ENCODE peak calls at places on chromosomes 1 and 21, in six cellular contexts. One of them, this sample, is unnamed.

GRCh38 chr1:173161510-173162221 is 45.5 kb downstream of the TNFSF4 start:
- DNase-seq in cardiac fibroblast: peak; percentile 84
- DNase-seq in left ventricle myocardium inferior: no peak
- DNase-seq in endodermal cell: no peak
- DNase-seq in stomach: no peak
- DNase-seq in ovary: no peak
- DNase-seq in this sample: no peak

GRCh38 chr1:94069649-94070285 is 51.2 kb downstream of the ABCA4 start:
- DNase-seq in ovary: no peak
- DNase-seq in left ventricle myocardium inferior: no peak
- DNase-seq in endodermal cell: no peak
- DNase-seq in stomach: no peak
- DNase-seq in cardiac fibroblast: peak; percentile 62
- DNase-seq in this sample: no peak

GRCh38 chr1:180636138-180636537 is 4.3 kb downstream of the XPR1 start:
- DNase-seq in stomach: no peak
- DNase-seq in cardiac fibroblast: peak; percentile 46
- DNase-seq in left ventricle myocardium inferior: no peak
- DNase-seq in endodermal cell: no peak
- DNase-seq in ovary: no peak
- DNase-seq in this sample: no peak

GRCh38 chr1:195608883-195609282 is 999.4 kb downstream of the KCNT2 start:
- DNase-seq in stomach: no peak
- DNase-seq in endodermal cell: no peak
- DNase-seq in cardiac fibroblast: no peak
- DNase-seq in left ventricle myocardium inferior: no peak
- DNase-seq in ovary: no peak
- DNase-seq in this sample: no peak

GRCh38 chr1:74502858-74503257 is 9.6 kb downstream of the LRRC53 start:
- DNase-seq in ovary: no peak
- DNase-seq in stomach: no peak
- DNase-seq in left ventricle myocardium inferior: no peak
- DNase-seq in cardiac fibroblast: no peak
- DNase-seq in endodermal cell: no peak
- DNase-seq in this sample: no peak

GRCh38 chr1:179169616-179170467 is 59.6 kb downstream of the ABL2 start:
- DNase-seq in stomach: no peak
- DNase-seq in ovary: no peak
- DNase-seq in cardiac fibroblast: peak; percentile 86
- DNase-seq in endodermal cell: no peak
- DNase-seq in left ventricle myocardium inferior: no peak
- DNase-seq in this sample: no peak

GRCh38 chr1:76625887-76626286 is 241.4 kb upstream of the ST6GALNAC5 start:
- DNase-seq in ovary: no peak
- DNase-seq in cardiac fibroblast: no peak
- DNase-seq in endodermal cell: no peak
- DNase-seq in left ventricle myocardium inferior: no peak
- DNase-seq in stomach: no peak
- DNase-seq in this sample: no peak

GRCh38 chr1:10637400-10637799 is 159.0 kb downstream of the CASZ1 start:
- DNase-seq in left ventricle myocardium inferior: no peak
- DNase-seq in ovary: no peak
- DNase-seq in endodermal cell: no peak
- DNase-seq in cardiac fibroblast: no peak
- DNase-seq in stomach: no peak
- DNase-seq in this sample: no peak

GRCh38 chr1:62184291-62184690 is 10.4 kb upstream of the L1TD1 start:
- DNase-seq in ovary: no peak
- DNase-seq in cardiac fibroblast: no peak
- DNase-seq in left ventricle myocardium inferior: no peak
- DNase-seq in endodermal cell: peak; percentile 33
- DNase-seq in stomach: no peak
- DNase-seq in this sample: no peak

DNA sequence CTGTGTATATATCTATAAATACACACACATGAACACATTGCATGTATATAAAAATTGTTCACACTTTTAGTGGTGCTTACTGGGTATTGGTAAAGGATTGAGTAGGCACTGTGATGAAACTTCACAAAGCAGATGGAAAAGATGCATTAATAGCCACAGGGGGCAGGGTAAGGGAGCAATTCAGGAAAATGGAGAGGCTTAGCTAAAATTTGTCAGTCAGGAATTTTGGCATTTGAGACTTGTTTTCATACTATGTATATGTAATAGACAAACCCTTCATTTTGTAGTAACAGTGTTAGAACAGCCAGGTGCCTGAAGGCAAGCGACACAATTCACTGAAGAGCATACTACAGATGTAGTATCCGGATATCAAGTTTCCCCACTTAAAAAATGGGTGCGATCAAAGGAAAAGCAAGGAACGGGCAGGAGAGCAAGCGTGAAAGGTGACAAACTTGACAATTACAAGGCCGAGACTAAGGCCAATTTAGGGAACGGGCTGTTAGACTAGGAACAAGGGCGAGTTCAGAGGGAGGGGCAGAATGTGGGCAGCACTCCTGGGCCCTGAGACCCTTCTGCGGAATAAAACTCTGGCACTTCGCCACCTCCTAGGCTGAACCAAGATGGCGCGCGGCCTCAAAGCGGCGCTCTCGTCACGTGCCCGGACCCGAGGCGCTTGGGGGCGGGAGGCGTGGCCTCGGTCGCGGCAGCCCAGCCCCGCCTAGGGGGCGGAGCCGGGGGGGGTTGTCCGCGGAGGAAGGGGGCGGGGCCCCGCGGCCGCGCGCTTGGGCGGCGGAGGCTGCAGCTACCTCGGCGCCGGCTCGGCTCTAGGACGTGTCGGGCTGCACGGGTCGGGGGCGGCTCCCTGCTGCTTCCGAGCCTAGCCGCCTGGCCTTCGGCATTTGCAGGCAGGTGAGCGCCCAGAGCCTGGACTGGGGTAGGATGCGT is at the start of gene PPFIA4:
- DNase-seq in cardiac fibroblast: peak; percentile 83
- DNase-seq in stomach: peak; percentile 89
- DNase-seq in left ventricle myocardium inferior: peak; percentile 87
- DNase-seq in endodermal cell: peak; percentile 97
- DNase-seq in ovary: peak; percentile 89
- DNase-seq in this sample: no peak
- TF ChIP-seq CTCF in cardiac fibroblast: no peak
- TF ChIP-seq CTCF in stomach: no peak
- TF ChIP-seq CTCF in left ventricle myocardium inferior: no peak
- TF ChIP-seq CTCF in endodermal cell: no peak
- TF ChIP-seq CTCF in ovary: no peak
- TF ChIP-seq CTCF in this sample: no peak

DNA sequence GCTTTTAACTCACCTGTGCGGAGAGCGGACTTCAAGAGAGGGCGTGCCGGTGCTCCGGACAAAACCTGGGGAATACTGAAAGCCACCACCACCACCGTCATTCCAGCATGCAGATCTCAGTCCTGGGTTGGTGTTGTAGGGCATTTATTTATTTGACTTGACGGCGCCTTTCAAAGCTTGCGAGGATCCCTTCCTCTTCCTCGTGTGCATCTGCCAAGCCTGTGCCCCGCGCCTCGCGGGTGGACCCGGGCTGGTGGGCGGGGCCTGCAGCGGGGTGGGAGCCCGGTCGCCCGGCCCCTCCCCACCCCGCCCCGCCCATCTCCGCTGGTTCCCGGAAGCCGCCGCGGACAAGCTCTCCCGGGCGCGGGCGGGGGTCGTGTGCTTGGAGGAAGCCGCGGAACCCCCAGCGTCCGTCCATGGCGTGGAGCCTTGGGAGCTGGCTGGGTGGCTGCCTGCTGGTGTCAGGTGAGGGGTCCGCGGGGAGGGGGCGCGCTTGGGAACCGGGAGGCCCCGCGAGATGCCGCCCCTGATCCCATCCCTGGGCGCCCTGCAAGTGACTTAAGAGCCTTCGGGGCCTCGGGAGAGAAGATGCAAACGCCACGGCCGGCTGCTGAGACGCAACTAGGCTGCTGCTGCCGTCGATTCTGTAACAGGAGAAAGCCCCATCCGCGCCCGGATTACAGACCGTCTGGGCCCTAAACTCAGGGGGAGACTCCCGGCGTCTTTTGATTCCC is at the start of gene IL10RB:
- DNase-seq in left ventricle myocardium inferior: peak; percentile 81
- DNase-seq in cardiac fibroblast: peak; percentile 52
- DNase-seq in ovary: peak; percentile 76
- DNase-seq in stomach: peak; percentile 78
- DNase-seq in endodermal cell: peak; percentile 88
- DNase-seq in this sample: no peak
- TF ChIP-seq CTCF in left ventricle myocardium inferior: no peak
- TF ChIP-seq CTCF in cardiac fibroblast: no peak
- TF ChIP-seq CTCF in ovary: no peak
- TF ChIP-seq CTCF in stomach: no peak
- TF ChIP-seq CTCF in endodermal cell: no peak
- TF ChIP-seq CTCF in this sample: peak; percentile 23

DNA sequence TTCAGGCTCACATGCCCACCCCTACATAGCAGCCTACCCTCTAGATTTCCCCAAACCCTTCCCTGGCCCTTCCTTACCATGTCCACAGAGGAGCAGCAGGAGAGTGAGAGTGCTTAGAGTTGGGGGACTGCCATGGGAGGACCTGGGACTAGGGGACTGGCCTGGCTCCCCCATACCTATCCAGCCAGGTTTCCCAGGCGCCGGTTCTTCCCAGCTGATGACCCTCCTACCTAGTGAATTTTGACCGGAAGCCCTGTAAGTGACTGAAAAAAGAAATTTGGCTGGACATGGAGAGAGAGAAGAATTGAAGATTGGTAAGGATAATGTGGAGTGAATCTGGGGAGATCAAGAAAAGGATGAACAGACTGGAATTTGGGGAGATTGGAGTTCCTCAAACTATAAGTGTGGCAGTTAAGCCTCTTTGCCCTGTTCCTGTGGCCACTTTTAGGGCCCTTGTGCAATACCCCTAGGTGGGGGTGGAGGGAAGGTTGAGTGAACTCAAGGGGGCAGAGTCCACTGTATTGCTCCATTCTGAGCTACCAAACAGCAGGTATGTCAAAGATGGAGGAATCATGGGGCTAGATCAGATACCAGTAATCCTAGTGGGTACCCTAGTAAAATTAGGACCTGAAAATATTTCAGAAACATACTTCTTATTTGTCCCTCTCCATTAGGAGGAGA is 1.3 kb downstream of the HJV start:
- DNase-seq in stomach: no peak
- DNase-seq in ovary: no peak
- DNase-seq in endodermal cell: no peak
- DNase-seq in cardiac fibroblast: no peak
- DNase-seq in left ventricle myocardium inferior: no peak
- DNase-seq in this sample: no peak
- TF ChIP-seq CTCF in stomach: no peak
- TF ChIP-seq CTCF in ovary: no peak
- TF ChIP-seq CTCF in endodermal cell: peak; percentile 13
- TF ChIP-seq CTCF in cardiac fibroblast: no peak
- TF ChIP-seq CTCF in left ventricle myocardium inferior: no peak
- TF ChIP-seq CTCF in this sample: no peak

GRCh38 chr1:46619656-46620055 is 3.0 kb upstream of the MOB3C start:
- DNase-seq in cardiac fibroblast: no peak
- DNase-seq in ovary: no peak
- DNase-seq in left ventricle myocardium inferior: no peak
- DNase-seq in stomach: no peak
- DNase-seq in endodermal cell: no peak
- DNase-seq in this sample: no peak

GRCh38 chr1:46621930-46622329 is 5.3 kb upstream of the MOB3C start:
- DNase-seq in endodermal cell: no peak
- DNase-seq in cardiac fibroblast: peak; percentile 14
- DNase-seq in left ventricle myocardium inferior: no peak
- DNase-seq in ovary: no peak
- DNase-seq in stomach: no peak
- DNase-seq in this sample: no peak

GRCh38 chr1:46618746-46619415 is 2.3 kb upstream of the MOB3C start:
- DNase-seq in ovary: no peak
- DNase-seq in left ventricle myocardium inferior: no peak
- DNase-seq in cardiac fibroblast: no peak
- DNase-seq in stomach: no peak
- DNase-seq in endodermal cell: no peak
- DNase-seq in this sample: no peak

GRCh38 chr1:46623733-46624695 is 7.4 kb upstream of the MOB3C start:
- DNase-seq in cardiac fibroblast: no peak
- DNase-seq in ovary: no peak
- DNase-seq in left ventricle myocardium inferior: no peak
- DNase-seq in stomach: no peak
- DNase-seq in endodermal cell: peak; percentile 78
- DNase-seq in this sample: no peak

DNA sequence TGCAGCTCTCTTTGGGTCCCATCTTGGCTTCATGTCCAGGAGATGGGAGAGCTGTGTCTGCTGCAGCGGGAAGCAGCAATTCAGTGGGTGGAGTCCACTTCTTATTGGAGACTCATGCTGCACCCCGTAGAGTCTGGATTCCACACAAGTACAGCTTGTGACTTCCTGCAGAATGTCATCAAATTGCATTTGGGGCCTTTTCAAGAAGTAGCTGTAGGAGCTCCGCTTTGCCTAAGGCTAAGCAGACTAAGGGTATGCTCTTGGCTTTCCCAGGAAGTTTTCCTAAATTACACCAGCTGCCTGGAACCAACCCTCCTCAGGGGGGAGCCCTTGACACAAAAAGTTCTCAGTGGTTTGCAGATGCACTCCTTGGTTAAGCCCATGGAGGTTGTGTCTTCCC is 5.7 kb upstream of the MOB3C start:
- DNase-seq in cardiac fibroblast: peak; percentile 55
- DNase-seq in left ventricle myocardium inferior: no peak
- DNase-seq in stomach: peak; percentile 56
- DNase-seq in ovary: no peak
- DNase-seq in endodermal cell: peak; percentile 79
- DNase-seq in this sample: no peak
- TF ChIP-seq CTCF in cardiac fibroblast: peak; percentile 52
- TF ChIP-seq CTCF in left ventricle myocardium inferior: peak; percentile 62
- TF ChIP-seq CTCF in stomach: peak; percentile 57
- TF ChIP-seq CTCF in ovary: no peak
- TF ChIP-seq CTCF in endodermal cell: peak; percentile 76
- TF ChIP-seq CTCF in this sample: peak; percentile 72

GRCh38 chr1:25018878-25019277 is 88.8 kb upstream of the RUNX3 start:
- DNase-seq in ovary: no peak
- DNase-seq in left ventricle myocardium inferior: no peak
- DNase-seq in stomach: no peak
- DNase-seq in cardiac fibroblast: no peak
- DNase-seq in endodermal cell: no peak
- DNase-seq in this sample: no peak
- TF ChIP-seq CTCF in ovary: no peak
- TF ChIP-seq CTCF in left ventricle myocardium inferior: no peak
- TF ChIP-seq CTCF in stomach: no peak
- TF ChIP-seq CTCF in cardiac fibroblast: no peak
- TF ChIP-seq CTCF in endodermal cell: no peak
- TF ChIP-seq CTCF in this sample: no peak

This sample was measured in chondrocyte.